ENCODE peak calls at places on chromosomes 6 and 20, in eight cellular contexts. W is T1000, L is NCI-H2081 treated with DMSO at 0.1 percent for 48 hours, M is renal cortical epithelial cell, J is choroid plexus epithelial cell, S is body of pancreas, E is brain microvascular endothelial cell, G is left ventricle myocardium superior. B is an unnamed sample.

GRCh38 chr6:41957117-41957516 is 15.5 kb upstream of the CCND3 start:
- DNase-seq in W (no peak), J (no peak), L (no peak), S (no peak), M (no peak), G (no peak), E (no peak), B (no peak)

GRCh38 chr20:25016471-25016870 is 23.9 kb upstream of the APMAP start:
- DNase-seq in G (no peak), W (no peak), J (no peak), M (no peak), L (no peak), E (no peak), S (peak; percentile 6), B (no peak)

GRCh38 chr6:32462609-32463008 is 22.9 kb downstream of the HLA-DRA start:
- DNase-seq in L (no peak), S (no peak), J (no peak), E (no peak), W (no peak), M (peak; percentile 23), G (no peak), B (no peak)

GRCh38 chr6:136669299-136669699 is 119.1 kb upstream of the MAP7 start:
- DNase-seq in J (peak; percentile 98), S (peak; percentile 30), G (no peak), L (no peak), E (peak; percentile 88), M (peak; percentile 98), W (no peak), B (no peak)

GRCh38 chr20:33602826-33603590 is 59.1 kb upstream of the C20orf144 start:
- DNase-seq in G (no peak), J (peak; percentile 36), M (peak; percentile 10), W (no peak), E (no peak), L (no peak), S (no peak), B (no peak)

GRCh38 chr20:11255455-11255854 is 581.7 kb upstream of the JAG1 start:
- DNase-seq in M (no peak), J (no peak), E (no peak), W (no peak), G (no peak), S (no peak), L (no peak), B (no peak)

GRCh38 chr6:18501313-18502013 is 114.3 kb downstream of the RNF144B start:
- DNase-seq in W (no peak), G (peak; percentile 61), E (peak; percentile 57), S (peak; percentile 16), J (peak; percentile 93), M (peak; percentile 97), L (no peak), B (peak; percentile 14)

GRCh38 chr6:142902636-142903053 is 42.3 kb downstream of the HIVEP2 start:
- DNase-seq in S (peak; percentile 38), M (peak; percentile 98), G (peak; percentile 74), E (peak; percentile 98), W (peak; percentile 63), L (no peak), J (peak; percentile 99), B (peak; percentile 61)

GRCh38 chr6:132188865-132189264 is 212.4 kb downstream of the MOXD1 start:
- DNase-seq in S (no peak), W (no peak), M (peak; percentile 82), E (peak; percentile 47), L (no peak), J (peak; percentile 79), G (no peak), B (no peak)

GRCh38 chr6:157099912-157100593 is 223.3 kb downstream of the TMEM242 start:
- DNase-seq in E (no peak), G (no peak), S (no peak), M (no peak), J (peak; percentile 37), W (no peak), L (no peak), B (no peak)

GRCh38 chr20:59008715-59009336 is 1.8 kb upstream of the CTSZ start:
- DNase-seq in W (no peak), L (no peak), J (no peak), M (no peak), E (no peak), G (no peak), S (no peak), B (no peak)

B was measured in hippocampal formation.